ENCODE peak calls at places on chromosomes 12 and 14, in seven cellular contexts. One of them, this sample, is unnamed. For H3K36me3, the result is how much of the 10 kb centered on the place peaks cover.

GRCh38 chr14:49975286-49975685 is 82.4 kb downstream of the ARF6 start:
- DNase-seq in ascending aorta: no peak
- DNase-seq in CD8-positive, alpha-beta T cell: no peak
- DNase-seq in fibroblast of lung: peak
- DNase-seq in uterus: no peak
- DNase-seq in stomach: no peak
- DNase-seq in GM23248: peak
- DNase-seq in this sample: no peak

GRCh38 chr14:99478133-99478532 is 2.5 kb downstream of the SETD3 start:
- DNase-seq in uterus: no peak
- DNase-seq in ascending aorta: no peak
- DNase-seq in CD8-positive, alpha-beta T cell: no peak
- DNase-seq in GM23248: no peak
- DNase-seq in stomach: no peak
- DNase-seq in fibroblast of lung: no peak
- DNase-seq in this sample: no peak

GRCh38 chr12:116263431-116263830 is 14.1 kb downstream of the MED13L start:
- DNase-seq in fibroblast of lung: no peak
- DNase-seq in uterus: no peak
- DNase-seq in GM23248: no peak
- DNase-seq in stomach: no peak
- DNase-seq in ascending aorta: no peak
- DNase-seq in CD8-positive, alpha-beta T cell: no peak
- DNase-seq in this sample: no peak

GRCh38 chr12:2084553-2085296 is 31.9 kb downstream of the CACNA1C start:
- DNase-seq in GM23248: peak
- DNase-seq in stomach: no peak
- DNase-seq in CD8-positive, alpha-beta T cell: no peak
- DNase-seq in fibroblast of lung: peak
- DNase-seq in uterus: peak
- DNase-seq in ascending aorta: peak
- DNase-seq in this sample: no peak

GRCh38 chr12:31406345-31406744 is 80.4 kb upstream of the SINHCAF start:
- DNase-seq in ascending aorta: no peak
- DNase-seq in GM23248: no peak
- DNase-seq in CD8-positive, alpha-beta T cell: no peak
- DNase-seq in stomach: no peak
- DNase-seq in uterus: no peak
- DNase-seq in fibroblast of lung: no peak
- DNase-seq in this sample: no peak

GRCh38 chr12:47741340-47741703 is 16.0 kb upstream of the ENDOU start:
- DNase-seq in fibroblast of lung: peak
- DNase-seq in stomach: peak
- DNase-seq in CD8-positive, alpha-beta T cell: peak
- DNase-seq in GM23248: peak
- DNase-seq in ascending aorta: peak
- DNase-seq in uterus: peak
- DNase-seq in this sample: no peak

GRCh38 chr14:84087986-84088531 is 1441.9 kb upstream of the FLRT2 start:
- DNase-seq in stomach: no peak
- DNase-seq in uterus: no peak
- DNase-seq in ascending aorta: no peak
- DNase-seq in CD8-positive, alpha-beta T cell: no peak
- DNase-seq in fibroblast of lung: no peak
- DNase-seq in GM23248: no peak
- DNase-seq in this sample: no peak

GRCh38 chr12:5197127-5197526 is 153.4 kb downstream of the KCNA5 start:
- DNase-seq in GM23248: peak
- DNase-seq in ascending aorta: no peak
- DNase-seq in CD8-positive, alpha-beta T cell: no peak
- DNase-seq in fibroblast of lung: peak
- DNase-seq in uterus: no peak
- DNase-seq in stomach: no peak
- DNase-seq in this sample: no peak

GRCh38 chr14:65301862-65302539 is 110.5 kb upstream of the FUT8 start:
- DNase-seq in GM23248: no peak
- DNase-seq in stomach: peak
- DNase-seq in ascending aorta: no peak
- DNase-seq in fibroblast of lung: no peak
- DNase-seq in uterus: no peak
- DNase-seq in CD8-positive, alpha-beta T cell: no peak
- DNase-seq in this sample: no peak

GRCh38 chr12:87678453-87678852 is 350.7 kb downstream of the C12orf50 start:
- DNase-seq in stomach: no peak
- DNase-seq in CD8-positive, alpha-beta T cell: no peak
- DNase-seq in GM23248: peak
- DNase-seq in fibroblast of lung: peak
- DNase-seq in ascending aorta: no peak
- DNase-seq in uterus: no peak
- DNase-seq in this sample: no peak

GRCh38 chr12:102953221-102953620 is 4.3 kb upstream of the ASCL1 start:
- DNase-seq in uterus: no peak
- DNase-seq in GM23248: no peak
- DNase-seq in ascending aorta: no peak
- DNase-seq in fibroblast of lung: no peak
- DNase-seq in CD8-positive, alpha-beta T cell: no peak
- DNase-seq in stomach: no peak
- DNase-seq in this sample: no peak

GRCh38 chr12:69269736-69270135 is 30.4 kb downstream of the CPSF6 start:
- DNase-seq in stomach: no peak
- DNase-seq in uterus: no peak
- DNase-seq in fibroblast of lung: no peak
- DNase-seq in ascending aorta: no peak
- DNase-seq in CD8-positive, alpha-beta T cell: no peak
- DNase-seq in GM23248: no peak
- DNase-seq in this sample: no peak

GRCh38 chr12:62919827-62920226 is 15.1 kb downstream of the PPM1H start:
- DNase-seq in GM23248: peak
- DNase-seq in stomach: peak
- DNase-seq in CD8-positive, alpha-beta T cell: no peak
- DNase-seq in ascending aorta: no peak
- DNase-seq in fibroblast of lung: peak
- DNase-seq in uterus: no peak
- DNase-seq in this sample: no peak

GRCh38 chr14:72801841-72802587 is 91.9 kb downstream of the DPF3 start:
- DNase-seq in ascending aorta: no peak
- DNase-seq in CD8-positive, alpha-beta T cell: no peak
- DNase-seq in stomach: no peak
- DNase-seq in uterus: no peak
- DNase-seq in GM23248: no peak
- DNase-seq in fibroblast of lung: peak
- DNase-seq in this sample: no peak

GRCh38 chr12:11651785-11652184 is 2.3 kb downstream of the ETV6 start:
- DNase-seq in fibroblast of lung: peak
- DNase-seq in stomach: no peak
- DNase-seq in ascending aorta: no peak
- DNase-seq in CD8-positive, alpha-beta T cell: no peak
- DNase-seq in uterus: no peak
- DNase-seq in GM23248: peak
- DNase-seq in this sample: no peak

GRCh38 chr12:9707864-9708808 is 24.8 kb downstream of the CLECL1 start:
- DNase-seq in CD8-positive, alpha-beta T cell: peak
- DNase-seq in stomach: peak
- DNase-seq in fibroblast of lung: peak
- DNase-seq in GM23248: peak
- DNase-seq in ascending aorta: no peak
- DNase-seq in uterus: peak
- DNase-seq in this sample: no peak

GRCh38 chr14:93727039-93727740 is 61.1 kb downstream of the PRIMA1 start:
- DNase-seq in GM23248: no peak
- DNase-seq in ascending aorta: no peak
- DNase-seq in fibroblast of lung: no peak
- DNase-seq in CD8-positive, alpha-beta T cell: no peak
- DNase-seq in stomach: no peak
- DNase-seq in uterus: no peak
- DNase-seq in this sample: no peak

GRCh38 chr14:106459971-106460730 is 933.8 kb downstream of the TMEM121 start:
- DNase-seq in fibroblast of lung: no peak
- DNase-seq in uterus: no peak
- DNase-seq in GM23248: no peak
- DNase-seq in ascending aorta: no peak
- DNase-seq in CD8-positive, alpha-beta T cell: peak
- DNase-seq in stomach: no peak
- DNase-seq in this sample: no peak

GRCh38 chr12:121579190-121579791 is 1.5 kb downstream of the KDM2B start:
- DNase-seq in GM23248: peak
- DNase-seq in fibroblast of lung: no peak
- DNase-seq in ascending aorta: no peak
- DNase-seq in uterus: peak
- DNase-seq in stomach: peak
- DNase-seq in CD8-positive, alpha-beta T cell: peak
- DNase-seq in this sample: no peak

GRCh38 chr14:95547626-95548327 is 12.9 kb downstream of the GLRX5 start:
- DNase-seq in uterus: no peak
- DNase-seq in CD8-positive, alpha-beta T cell: no peak
- DNase-seq in fibroblast of lung: peak
- DNase-seq in stomach: no peak
- DNase-seq in ascending aorta: no peak
- DNase-seq in GM23248: peak
- DNase-seq in this sample: no peak

GRCh38 chr12:60684988-60685655 is 1089.3 kb downstream of the SLC16A7 start:
- DNase-seq in stomach: no peak
- DNase-seq in fibroblast of lung: no peak
- DNase-seq in uterus: no peak
- DNase-seq in GM23248: peak
- DNase-seq in ascending aorta: no peak
- DNase-seq in CD8-positive, alpha-beta T cell: no peak
- DNase-seq in this sample: no peak

GRCh38 chr12:58079806-58080205 is 138.4 kb downstream of the ATP23 start:
- DNase-seq in fibroblast of lung: no peak
- DNase-seq in ascending aorta: no peak
- DNase-seq in GM23248: no peak
- DNase-seq in CD8-positive, alpha-beta T cell: no peak
- DNase-seq in uterus: no peak
- DNase-seq in stomach: no peak
- DNase-seq in this sample: no peak

GRCh38 chr14:68967459-68967940 is 11.6 kb downstream of the ACTN1 start:
- DNase-seq in ascending aorta: no peak
- DNase-seq in uterus: peak
- DNase-seq in fibroblast of lung: no peak
- DNase-seq in stomach: peak
- DNase-seq in GM23248: no peak
- DNase-seq in CD8-positive, alpha-beta T cell: peak
- DNase-seq in this sample: no peak
- H3K27ac ChIP-seq in ascending aorta: peak
- H3K27ac ChIP-seq in uterus: peak
- H3K27ac ChIP-seq in fibroblast of lung: peak
- H3K27ac ChIP-seq in stomach: peak
- H3K27ac ChIP-seq in GM23248: peak
- H3K27ac ChIP-seq in CD8-positive, alpha-beta T cell: peak
- H3K27ac ChIP-seq in this sample: peak

GRCh38 chr14:38197001-38197760 is 10.5 kb upstream of the SSTR1 start:
- DNase-seq in GM23248: peak
- DNase-seq in fibroblast of lung: peak
- DNase-seq in ascending aorta: no peak
- DNase-seq in uterus: no peak
- DNase-seq in stomach: no peak
- DNase-seq in CD8-positive, alpha-beta T cell: no peak
- DNase-seq in this sample: no peak
- H3K36me3 ChIP-seq in GM23248: under half
- H3K36me3 ChIP-seq in fibroblast of lung: under half
- H3K36me3 ChIP-seq in ascending aorta: under half
- H3K36me3 ChIP-seq in uterus: under half
- H3K36me3 ChIP-seq in stomach: under half
- H3K36me3 ChIP-seq in CD8-positive, alpha-beta T cell: under half
- H3K36me3 ChIP-seq in this sample: under half

GRCh38 chr12:96121271-96121711 is 72.9 kb upstream of the ELK3 start:
- DNase-seq in uterus: no peak
- DNase-seq in GM23248: peak
- DNase-seq in stomach: no peak
- DNase-seq in fibroblast of lung: peak
- DNase-seq in CD8-positive, alpha-beta T cell: no peak
- DNase-seq in ascending aorta: no peak
- DNase-seq in this sample: no peak
- H3K4me3 ChIP-seq in uterus: no peak
- H3K4me3 ChIP-seq in GM23248: no peak
- H3K4me3 ChIP-seq in stomach: no peak
- H3K4me3 ChIP-seq in fibroblast of lung: no peak
- H3K4me3 ChIP-seq in CD8-positive, alpha-beta T cell: no peak
- H3K4me3 ChIP-seq in ascending aorta: no peak
- H3K4me3 ChIP-seq in this sample: no peak

GRCh38 chr12:26991826-26992225 is 22.4 kb downstream of the TM7SF3 start:
- DNase-seq in stomach: no peak
- DNase-seq in GM23248: no peak
- DNase-seq in fibroblast of lung: no peak
- DNase-seq in ascending aorta: no peak
- DNase-seq in CD8-positive, alpha-beta T cell: no peak
- DNase-seq in uterus: no peak
- DNase-seq in this sample: no peak
- H3K27ac ChIP-seq in stomach: no peak
- H3K27ac ChIP-seq in GM23248: no peak
- H3K27ac ChIP-seq in fibroblast of lung: no peak
- H3K27ac ChIP-seq in ascending aorta: no peak
- H3K27ac ChIP-seq in CD8-positive, alpha-beta T cell: no peak
- H3K27ac ChIP-seq in uterus: no peak
- H3K27ac ChIP-seq in this sample: no peak

GRCh38 chr14:45246633-45247173 is 6.3 kb downstream of the MIS18BP1 start:
- DNase-seq in uterus: no peak
- DNase-seq in GM23248: no peak
- DNase-seq in stomach: no peak
- DNase-seq in fibroblast of lung: peak
- DNase-seq in CD8-positive, alpha-beta T cell: no peak
- DNase-seq in ascending aorta: no peak
- DNase-seq in this sample: no peak
- H3K36me3 ChIP-seq in uterus: under half
- H3K36me3 ChIP-seq in GM23248: under half
- H3K36me3 ChIP-seq in stomach: under half
- H3K36me3 ChIP-seq in fibroblast of lung: under half
- H3K36me3 ChIP-seq in CD8-positive, alpha-beta T cell: under half
- H3K36me3 ChIP-seq in ascending aorta: under half
- H3K36me3 ChIP-seq in this sample: under half

DNA sequence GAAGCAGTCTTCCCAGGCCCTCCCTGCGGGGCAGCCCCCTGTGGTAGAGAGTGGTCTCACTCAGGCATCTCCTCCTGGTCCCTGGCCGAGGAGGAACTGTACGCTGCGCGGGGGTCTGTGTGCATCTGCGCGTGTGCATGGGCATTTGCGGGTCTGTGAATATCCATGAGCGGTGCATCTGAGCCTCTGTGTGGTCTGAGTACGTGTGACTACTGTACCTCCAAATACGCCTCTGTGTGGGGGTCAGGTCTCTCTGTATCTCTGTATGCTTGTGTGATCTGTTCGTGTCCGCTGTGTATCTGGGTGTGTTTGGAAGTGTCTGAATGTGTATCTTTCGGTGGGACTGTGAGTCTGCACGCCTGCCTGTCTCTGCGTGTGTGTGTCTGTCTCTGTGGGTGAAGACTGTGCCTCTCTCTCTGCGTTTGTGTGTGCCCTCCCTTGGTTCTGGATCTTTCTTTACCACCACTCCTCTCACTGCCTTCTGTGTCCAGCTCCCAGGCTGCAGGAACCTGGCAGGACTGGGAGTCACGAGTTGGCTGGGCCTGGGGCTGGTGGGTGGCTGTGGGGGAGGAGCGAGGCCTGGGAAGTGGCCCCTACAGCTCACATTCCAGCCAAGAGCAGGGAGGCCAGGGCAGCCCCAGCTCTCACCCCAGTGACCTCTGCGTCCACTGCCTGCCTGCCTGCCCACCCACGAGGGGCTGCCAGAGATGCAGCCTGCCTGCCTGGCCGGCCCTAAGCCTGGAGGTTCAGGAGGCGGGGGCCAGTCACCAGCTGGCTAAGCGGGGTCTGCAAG is 1.1 kb upstream of the PGF start:
- DNase-seq in CD8-positive, alpha-beta T cell: no peak
- DNase-seq in fibroblast of lung: no peak
- DNase-seq in stomach: no peak
- DNase-seq in GM23248: no peak
- DNase-seq in uterus: no peak
- DNase-seq in ascending aorta: no peak
- DNase-seq in this sample: no peak
- H3K4me3 ChIP-seq in CD8-positive, alpha-beta T cell: no peak
- H3K4me3 ChIP-seq in fibroblast of lung: no peak
- H3K4me3 ChIP-seq in stomach: no peak
- H3K4me3 ChIP-seq in GM23248: no peak
- H3K4me3 ChIP-seq in uterus: no peak
- H3K4me3 ChIP-seq in ascending aorta: no peak
- H3K4me3 ChIP-seq in this sample: no peak